ENCODE peak calls at places on chromosome 17, in five cellular contexts. I, M, S, Y and C are unnamed samples.
A peak's percentile ranks its signal among the peaks of the same experiment; 100 is the strongest.

GRCh38 chr17:49788443-49789277 is at the start of gene KAT7:
- DNase-seq in I (peak; percentile 99), M (peak; percentile 98), S (peak; percentile 98), Y (peak; percentile 99), C (peak; percentile 98)

GRCh38 chr17:37829446-37830142 is 84.7 kb upstream of the HNF1B start:
- DNase-seq in I (no peak), M (no peak), S (no peak), Y (no peak), C (no peak)

GRCh38 chr17:78444392-78444791 is 65.9 kb downstream of the PGS1 start:
- DNase-seq in I (no peak), M (no peak), S (no peak), Y (no peak), C (no peak)

GRCh38 chr17:78748048-78748729 is 33.9 kb downstream of the CYTH1 start:
- DNase-seq in I (no peak), M (no peak), S (no peak), Y (peak; percentile 36), C (no peak)

GRCh38 chr17:82820278-82821251 is 19.3 kb downstream of the ZNF750 start:
- DNase-seq in I (no peak), M (no peak), S (no peak), Y (no peak), C (no peak)

GRCh38 chr17:49830605-49831004 is 17.3 kb downstream of the TAC4 start:
- DNase-seq in I (no peak), M (no peak), S (no peak), Y (no peak), C (no peak)

GRCh38 chr17:40095356-40095943 is 4.9 kb downstream of the NR1D1 start:
- DNase-seq in I (no peak), M (no peak), S (no peak), Y (no peak), C (no peak)

GRCh38 chr17:36525113-36525512 is 9.6 kb downstream of the MYO19 start:
- DNase-seq in I (peak; percentile 65), M (no peak), S (no peak), Y (no peak), C (no peak)

GRCh38 chr17:37293770-37294169 is 82.0 kb upstream of the C17orf78 start:
- DNase-seq in I (no peak), M (no peak), S (no peak), Y (no peak), C (no peak)

GRCh38 chr17:17884281-17885028 is 47.7 kb upstream of the SREBF1 start:
- DNase-seq in I (no peak), M (no peak), S (no peak), Y (no peak), C (peak; percentile 14)

GRCh38 chr17:1731194-1731506 is 6.6 kb downstream of the WDR81 start:
- DNase-seq in I (no peak), M (no peak), S (no peak), Y (no peak), C (no peak)

GRCh38 chr17:10162034-10162433 is 36.4 kb downstream of the GAS7 start:
- DNase-seq in I (no peak), M (no peak), S (no peak), Y (no peak), C (no peak)

GRCh38 chr17:59506907-59507726 is 58.3 kb upstream of the DHX40 start:
- DNase-seq in I (peak; percentile 8), M (no peak), S (no peak), Y (no peak), C (no peak)

GRCh38 chr17:17348872-17349723 is 45.9 kb downstream of the NT5M start:
- DNase-seq in I (no peak), M (no peak), S (no peak), Y (no peak), C (no peak)

GRCh38 chr17:81510798-81511549 is 1.6 kb downstream of the ACTG1 start:
- DNase-seq in I (no peak), M (no peak), S (no peak), Y (no peak), C (no peak)

GRCh38 chr17:81387235-81388060 is 7.8 kb upstream of the BAHCC1 start:
- DNase-seq in I (peak; percentile 57), M (no peak), S (no peak), Y (no peak), C (no peak)

GRCh38 chr17:55420067-55420775 is 1.4 kb downstream of the MMD start:
- DNase-seq in I (no peak), M (no peak), S (no peak), Y (no peak), C (no peak)

GRCh38 chr17:67982034-67982640 is 14.1 kb downstream of the C17orf58 start:
- DNase-seq in I (no peak), M (no peak), S (no peak), Y (no peak), C (no peak)

GRCh38 chr17:39791296-39791992 is 53.7 kb downstream of the GRB7 start:
- DNase-seq in I (no peak), M (no peak), S (no peak), Y (no peak), C (no peak)

GRCh38 chr17:50946223-50946890 is 80.2 kb upstream of the TOB1 start:
- DNase-seq in I (no peak), M (no peak), S (no peak), Y (no peak), C (no peak)

GRCh38 chr17:80265205-80266068 is 4.8 kb downstream of the RNF213 start:
- DNase-seq in I (no peak), M (no peak), S (no peak), Y (peak; percentile 82), C (no peak)

GRCh38 chr17:17408236-17408794 is 68.5 kb upstream of the MED9 start:
- DNase-seq in I (peak; percentile 61), M (no peak), S (no peak), Y (no peak), C (no peak)

GRCh38 chr17:71287246-71287828 is 833.5 kb upstream of the SOX9 start:
- DNase-seq in I (no peak), M (no peak), S (no peak), Y (no peak), C (peak; percentile 45)

GRCh38 chr17:73956595-73957465 is 246.6 kb upstream of the RPL38 start:
- DNase-seq in I (no peak), M (no peak), S (peak; percentile 34), Y (peak; percentile 43), C (peak; percentile 30)

GRCh38 chr17:50331085-50331791 is 14.7 kb upstream of the XYLT2 start:
- DNase-seq in I (peak; percentile 99), M (no peak), S (no peak), Y (no peak), C (peak; percentile 16)